ENCODE peak calls at places on chromosomes 3 and 15, in seven cellular contexts. C is AG10803, D is cardiac fibroblast, L is fibroblast of the aortic adventitia, E is tibial nerve, F is A549, O is body of pancreas. M is an unnamed sample.

GRCh38 chr3:155202626-155203025 is 90.9 kb downstream of the STRIT1 start:
- DNase-seq in C (peak), D (no peak), L (peak), E (no peak), F (no peak), O (no peak), M (no peak)

GRCh38 chr15:91135201-91136130 is 35.4 kb downstream of the SV2B start:
- DNase-seq in C (no peak), D (no peak), L (no peak), E (no peak), F (no peak), O (no peak), M (no peak)

GRCh38 chr3:945738-946137 is 147.1 kb upstream of the CNTN6 start:
- DNase-seq in C (no peak), D (no peak), L (no peak), E (no peak), F (no peak), O (no peak), M (no peak)

GRCh38 chr3:14472471-14473351 is 67.4 kb downstream of the GRIP2 start:
- DNase-seq in C (peak), D (peak), L (peak), E (no peak), F (peak), O (no peak), M (no peak)

GRCh38 chr3:16326724-16327349 is 61.8 kb downstream of the OXNAD1 start:
- DNase-seq in C (no peak), D (no peak), L (no peak), E (no peak), F (no peak), O (no peak), M (no peak)

GRCh38 chr3:29642393-29643033 is 361.6 kb downstream of the RBMS3 start:
- DNase-seq in C (peak), D (peak), L (peak), E (no peak), F (peak), O (no peak), M (no peak)

GRCh38 chr3:87175662-87176230 is 51.4 kb upstream of the CHMP2B start:
- DNase-seq in C (no peak), D (peak), L (no peak), E (no peak), F (no peak), O (no peak), M (no peak)

GRCh38 chr3:112776000-112776399 is 70.7 kb downstream of the CD200R1L start:
- DNase-seq in C (peak), D (no peak), L (peak), E (peak), F (peak), O (no peak), M (no peak)

GRCh38 chr3:124315215-124316033 is 323.5 kb upstream of the ROPN1 start:
- DNase-seq in C (peak), D (peak), L (peak), E (no peak), F (peak), O (no peak), M (no peak)

GRCh38 chr3:55160241-55160877 is 232.5 kb upstream of the LRTM1 start:
- DNase-seq in C (peak), D (peak), L (peak), E (peak), F (no peak), O (peak), M (no peak)

GRCh38 chr3:105844713-105845112 is 24.1 kb downstream of the CBLB start:
- DNase-seq in C (no peak), D (peak), L (no peak), E (no peak), F (no peak), O (no peak), M (no peak)

GRCh38 chr3:170054204-170054603 is 16.4 kb downstream of the GPR160 start:
- DNase-seq in C (no peak), D (peak), L (peak), E (no peak), F (peak), O (no peak), M (no peak)

GRCh38 chr3:119600732-119601131 is 3.0 kb downstream of the PLA1A start:
- DNase-seq in C (no peak), D (no peak), L (no peak), E (no peak), F (peak), O (no peak), M (no peak)

GRCh38 chr3:120425877-120426276 is 24.9 kb downstream of the FSTL1 start:
- DNase-seq in C (peak), D (peak), L (peak), E (no peak), F (no peak), O (peak), M (no peak)

GRCh38 chr3:113585228-113585627 is 52.9 kb downstream of the SIDT1 start:
- DNase-seq in C (no peak), D (no peak), L (no peak), E (no peak), F (no peak), O (no peak), M (no peak)

GRCh38 chr3:41198526-41198925 is 779 bp upstream of the CTNNB1 start:
- DNase-seq in C (peak), D (peak), L (peak), E (peak), F (no peak), O (peak), M (no peak)

GRCh38 chr3:59064276-59064675 is 14.5 kb upstream of the CFAP20DC start:
- DNase-seq in C (no peak), D (no peak), L (no peak), E (no peak), F (no peak), O (no peak), M (no peak)
- TF ChIP-seq CTCF in C (no peak), D (no peak), L (no peak), E (no peak), F (no peak), O (no peak), M (no peak)

GRCh38 chr3:11379238-11379823 is 107.1 kb downstream of the ATG7 start:
- DNase-seq in C (peak), D (peak), L (peak), E (peak), F (peak), O (no peak), M (peak)
- TF ChIP-seq CTCF in C (peak), D (peak), L (peak), E (peak), F (peak), O (peak), M (peak)

GRCh38 chr15:25137013-25137412 is 182.2 kb downstream of the SNRPN start:
- DNase-seq in C (no peak), D (no peak), L (no peak), E (no peak), F (no peak), O (no peak), M (no peak)

GRCh38 chr15:25134546-25134945 is 179.8 kb downstream of the SNRPN start:
- DNase-seq in C (peak), D (peak), L (peak), E (no peak), F (no peak), O (no peak), M (no peak)

GRCh38 chr15:25133804-25134203 is 179.0 kb downstream of the SNRPN start:
- DNase-seq in C (no peak), D (no peak), L (no peak), E (no peak), F (no peak), O (no peak), M (no peak)

DNA sequence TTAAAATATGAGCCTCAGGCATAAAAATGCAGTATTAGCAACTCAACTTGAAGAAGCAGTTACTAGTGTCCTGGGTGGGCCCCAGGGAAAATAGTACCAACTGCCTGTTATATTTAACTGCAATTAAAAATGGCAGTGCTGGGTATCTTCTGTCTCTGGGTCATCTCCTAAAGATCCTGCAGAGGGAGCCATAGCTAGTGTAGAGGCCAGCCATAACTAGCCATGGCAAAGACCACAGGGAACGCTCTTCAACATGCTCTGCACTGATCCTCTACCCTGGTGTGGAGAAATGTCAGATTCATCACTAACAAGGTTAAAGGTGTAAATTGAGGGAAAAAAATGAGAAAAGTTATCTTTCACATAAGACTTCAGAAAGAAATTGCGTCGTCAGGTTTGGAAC is 181.3 kb downstream of the SNRPN start:
- DNase-seq in C (peak), D (peak), L (peak), E (no peak), F (peak), O (peak), M (no peak)
- TF ChIP-seq CTCF in C (peak), D (peak), L (peak), E (no peak), F (no peak), O (no peak), M (peak)

GRCh38 chr3:149660462-149660861 is 2.6 kb upstream of the WWTR1 start:
- DNase-seq in C (no peak), D (no peak), L (no peak), E (no peak), F (peak), O (no peak), M (no peak)

GRCh38 chr3:149657796-149658443 is at the start of gene WWTR1:
- DNase-seq in C (peak), D (peak), L (peak), E (peak), F (peak), O (peak), M (peak)

GRCh38 chr3:149657458-149657795 is 398 bp downstream of the WWTR1 start:
- DNase-seq in C (peak), D (peak), L (peak), E (peak), F (peak), O (peak), M (peak)

GRCh38 chr3:149659173-149659468 is 1.3 kb upstream of the WWTR1 start:
- DNase-seq in C (no peak), D (no peak), L (no peak), E (peak), F (no peak), O (peak), M (no peak)

DNA sequence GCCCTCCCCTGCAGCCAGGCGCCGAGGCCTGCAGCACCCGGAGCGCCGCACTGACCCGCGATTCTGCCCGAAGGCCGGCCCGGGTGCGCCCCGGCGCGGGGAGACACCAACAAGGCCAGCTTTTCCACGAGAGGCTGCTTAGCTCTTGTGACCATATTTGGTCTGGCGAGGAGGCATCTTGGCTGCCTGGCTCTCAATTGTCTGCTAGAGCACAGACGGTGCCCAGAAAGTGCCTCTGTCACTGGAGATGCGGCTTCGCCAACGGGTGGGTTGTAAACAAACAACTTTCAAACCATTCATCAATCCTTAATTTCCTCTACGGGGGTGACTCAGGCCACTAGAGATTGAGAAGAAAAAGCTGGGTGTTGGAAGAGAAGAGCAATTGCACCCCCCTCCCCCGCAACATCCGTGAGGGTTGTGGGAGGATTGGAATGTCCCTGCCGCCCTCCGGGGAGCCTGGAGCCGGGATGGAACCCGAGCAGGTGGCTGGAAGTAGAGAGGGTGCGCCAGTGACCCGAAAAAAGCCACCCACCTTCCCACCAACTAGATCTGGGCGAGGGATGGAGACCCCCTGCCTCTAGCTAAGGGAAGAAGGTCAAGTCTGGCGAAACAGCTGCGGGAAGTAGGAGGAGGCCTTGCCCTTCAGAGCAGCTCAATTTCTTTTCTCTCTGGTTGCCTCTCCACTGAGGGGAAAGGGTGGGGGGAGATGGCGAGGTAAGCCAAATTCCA is 783 bp upstream of the WWTR1 start:
- DNase-seq in C (peak), D (peak), L (peak), E (peak), F (no peak), O (peak), M (no peak)
- TF ChIP-seq CTCF in C (peak), D (peak), L (peak), E (peak), F (no peak), O (no peak), M (no peak)

DNA sequence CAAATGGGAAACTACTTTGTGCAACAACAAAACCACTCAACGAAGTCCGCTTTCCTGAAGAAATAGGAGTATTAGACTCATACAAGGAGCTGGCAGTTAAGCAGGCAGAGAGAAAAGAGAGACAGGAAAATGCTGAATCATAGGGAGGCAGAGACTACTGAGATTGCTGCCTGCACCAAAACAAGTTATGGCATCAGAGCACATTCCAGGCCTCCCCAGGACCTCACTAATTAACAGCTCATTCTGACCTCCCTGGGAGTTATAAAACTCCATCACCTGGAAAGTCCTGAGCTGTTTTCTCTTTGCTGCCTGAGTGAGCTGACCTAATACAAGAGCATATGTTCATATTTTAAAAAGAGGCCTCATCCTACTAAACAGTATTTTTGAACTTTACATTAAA is 741.0 kb downstream of the MCTP2 start:
- DNase-seq in C (peak), D (peak), L (no peak), E (no peak), F (no peak), O (no peak), M (no peak)
- TF ChIP-seq CTCF in C (no peak), D (no peak), L (no peak), E (no peak), F (no peak), O (no peak), M (no peak)